ENCODE peak calls at places on chromosomes 4 and X, in seven cellular contexts. Y is H1, S is HepG2, K is K562, F is NT2/D1, O is GM12878, R is SK-N-SH. V is an unnamed sample.

GRCh38 chr4:123709336-123709735 is 312.7 kb downstream of the SPRY1 start:
- DNase-seq in F (no peak), S (peak), O (no peak), R (no peak), Y (no peak), K (no peak), V (peak)

GRCh38 chr4:184417802-184418511 is 56.4 kb downstream of the IRF2 start:
- DNase-seq in S (peak), R (no peak), K (peak), O (peak), Y (no peak), F (no peak), V (peak)

GRCh38 chrX:107483976-107484726 is 34.7 kb downstream of the FRMPD3 start:
- DNase-seq in K (peak), F (peak), R (peak), Y (no peak), S (no peak), O (no peak), V (no peak)

GRCh38 chr4:93384897-93385296 is 443.7 kb upstream of the ATOH1 start:
- DNase-seq in K (no peak), F (no peak), R (no peak), O (no peak), Y (no peak), S (no peak), V (no peak)

GRCh38 chrX:150773117-150773516 is 79.9 kb downstream of the MTMR1 start:
- DNase-seq in O (no peak), S (no peak), R (no peak), Y (no peak), K (no peak), F (no peak), V (no peak)

GRCh38 chr4:113278324-113278934 is 229.0 kb downstream of the ANK2 start:
- DNase-seq in O (peak), R (peak), Y (peak), S (peak), F (peak), K (peak), V (peak)

GRCh38 chr4:177489847-177490246 is 47.6 kb upstream of the AGA start:
- DNase-seq in Y (no peak), K (no peak), O (no peak), S (no peak), R (no peak), F (no peak), V (no peak)

GRCh38 chr4:105707783-105708182 is 706 bp downstream of the INTS12 start:
- DNase-seq in K (no peak), R (no peak), Y (no peak), O (no peak), F (no peak), S (no peak), V (no peak)

GRCh38 chrX:15301924-15302323 is 13.5 kb downstream of the ASB11 start:
- DNase-seq in O (no peak), R (no peak), K (no peak), S (no peak), F (no peak), Y (no peak), V (no peak)

GRCh38 chrX:70470850-70471289 is 26.2 kb downstream of the DLG3 start:
- DNase-seq in K (no peak), F (no peak), O (no peak), R (no peak), S (no peak), Y (no peak), V (no peak)

GRCh38 chr4:128601992-128602695 is 207.4 kb upstream of the JADE1 start:
- DNase-seq in Y (peak), O (no peak), R (no peak), K (peak), S (no peak), F (no peak), V (no peak)

GRCh38 chr4:25984796-25985195 is 70.8 kb downstream of the SMIM20 start:
- DNase-seq in Y (peak), O (no peak), R (no peak), S (no peak), F (no peak), K (no peak), V (no peak)

GRCh38 chr4:138078751-138079150 is 163.4 kb downstream of the SLC7A11 start:
- DNase-seq in R (no peak), F (no peak), Y (no peak), S (no peak), K (no peak), O (no peak), V (no peak)
- TF ChIP-seq YY1 in R (no peak), F (no peak), Y (no peak), S (no peak), K (no peak), O (no peak), V (no peak)

DNA sequence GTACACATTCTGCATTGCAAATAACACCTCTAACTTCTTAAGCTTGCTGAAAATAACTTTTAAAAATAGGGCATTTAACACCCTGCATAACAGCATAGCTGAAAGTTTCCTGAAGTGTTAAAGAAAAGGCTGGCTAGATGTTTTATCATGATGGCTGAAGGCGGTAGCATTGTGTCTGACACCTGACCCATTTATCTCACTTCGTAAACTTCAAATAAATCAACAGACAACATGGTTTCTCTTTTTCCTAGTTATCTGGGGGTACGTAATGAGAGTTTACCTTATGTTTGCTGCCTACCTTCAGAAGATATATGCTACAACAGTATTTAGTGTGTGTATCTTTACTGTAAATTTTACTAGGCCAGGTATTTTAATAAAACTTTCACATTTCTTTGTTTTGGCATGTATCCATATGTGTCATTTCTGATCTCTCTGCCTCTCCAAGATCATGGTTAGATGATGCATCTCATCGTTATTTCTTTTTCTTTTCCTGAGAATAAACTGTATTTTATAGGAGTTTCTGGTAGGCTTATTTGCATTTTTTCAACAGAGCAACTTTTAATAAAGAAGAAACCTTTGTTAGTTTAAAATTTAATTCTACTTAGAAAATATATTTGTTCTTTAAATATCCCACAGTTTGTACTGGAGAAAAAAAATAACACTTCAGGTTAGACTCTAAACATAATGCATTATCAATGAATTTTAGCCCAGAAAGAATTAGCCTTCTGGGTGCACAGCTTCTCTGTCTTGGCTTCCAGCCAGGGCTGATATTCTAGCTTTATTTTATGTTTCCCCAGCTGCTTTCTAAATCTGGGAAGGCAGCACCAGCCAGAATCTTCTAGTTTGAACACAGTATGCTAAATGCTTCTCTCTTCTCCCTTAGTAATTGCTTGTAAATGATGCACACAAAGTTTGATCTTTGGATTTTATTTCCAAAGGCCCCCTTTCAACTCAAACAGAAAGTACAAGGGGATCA is 2.9 kb downstream of the NDST4 start:
- DNase-seq in S (no peak), R (no peak), F (no peak), O (no peak), K (no peak), Y (no peak), V (no peak)
- TF ChIP-seq YY1 in S (no peak), R (no peak), F (no peak), O (no peak), K (no peak), Y (no peak), V (no peak)

DNA sequence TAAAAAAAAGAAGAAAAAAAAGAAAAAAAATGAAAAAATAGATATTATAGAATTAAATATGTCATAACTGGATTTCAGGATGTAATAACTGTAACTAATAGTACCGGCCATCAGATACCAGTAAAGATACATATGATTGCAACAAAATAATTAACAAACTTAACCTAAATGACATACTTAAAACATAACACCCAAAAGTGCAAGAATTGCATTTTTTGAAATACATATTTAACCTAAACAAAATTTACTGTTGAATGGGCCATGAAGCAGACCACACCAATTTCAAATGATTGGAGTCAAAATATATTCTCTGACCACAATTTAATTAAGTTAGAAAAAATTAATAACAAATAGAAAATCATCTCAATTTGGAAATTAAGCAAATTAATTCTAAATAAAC is 33.1 kb downstream of the GABRA3 start:
- DNase-seq in R (no peak), Y (no peak), S (no peak), K (no peak), O (no peak), F (no peak), V (no peak)
- TF ChIP-seq YY1 in R (no peak), Y (no peak), S (no peak), K (no peak), O (no peak), F (no peak), V (no peak)

GRCh38 chr4:119604266-119604665 is 24.3 kb downstream of the PDE5A start:
- DNase-seq in S (no peak), Y (no peak), R (no peak), K (no peak), O (no peak), F (no peak), V (no peak)

GRCh38 chr4:119597377-119597776 is 31.2 kb downstream of the PDE5A start:
- DNase-seq in K (no peak), O (no peak), R (no peak), S (no peak), Y (no peak), F (no peak), V (no peak)

GRCh38 chr4:119593698-119594097 is 34.9 kb downstream of the PDE5A start:
- DNase-seq in F (no peak), K (no peak), R (no peak), O (no peak), S (no peak), Y (no peak), V (no peak)

GRCh38 chr4:119592708-119593298 is 35.8 kb downstream of the PDE5A start:
- DNase-seq in R (no peak), F (no peak), O (no peak), K (no peak), Y (no peak), S (no peak), V (no peak)

GRCh38 chr4:119598521-119598920 is 30.1 kb downstream of the PDE5A start:
- DNase-seq in S (no peak), R (no peak), K (no peak), F (no peak), Y (no peak), O (no peak), V (no peak)
- TF ChIP-seq YY1 in S (no peak), R (no peak), K (no peak), F (no peak), Y (no peak), O (no peak), V (no peak)

DNA sequence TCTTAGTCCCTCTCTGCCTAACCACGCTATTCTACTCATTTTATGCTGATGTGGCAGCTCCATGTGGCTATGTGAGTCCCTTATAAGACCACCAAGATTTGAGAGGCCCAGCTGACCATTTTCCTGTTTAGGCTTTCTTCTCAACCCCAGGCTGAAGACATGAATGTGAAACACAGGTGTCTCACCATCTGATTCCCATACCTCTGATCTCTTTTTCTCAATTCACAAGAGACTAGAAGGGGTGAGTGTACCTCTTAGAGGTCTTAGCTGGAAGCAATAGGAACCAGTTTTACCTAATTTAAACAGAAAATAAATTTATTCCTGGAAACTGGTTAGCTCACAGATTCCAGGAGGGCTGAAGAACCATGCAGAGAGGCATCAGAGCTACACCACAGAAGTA is 276.5 kb upstream of the FMR1 start:
- DNase-seq in R (no peak), K (no peak), S (no peak), O (no peak), F (no peak), Y (no peak), V (no peak)
- TF ChIP-seq YY1 in R (no peak), K (no peak), S (no peak), O (no peak), F (no peak), Y (no peak), V (no peak)

GRCh38 chr4:173214661-173215060 is 46.0 kb downstream of the GALNT7 start:
- DNase-seq in K (no peak), O (no peak), R (no peak), F (no peak), Y (no peak), S (no peak), V (no peak)
- TF ChIP-seq YY1 in K (no peak), O (no peak), R (no peak), F (no peak), Y (no peak), S (no peak), V (no peak)

DNA sequence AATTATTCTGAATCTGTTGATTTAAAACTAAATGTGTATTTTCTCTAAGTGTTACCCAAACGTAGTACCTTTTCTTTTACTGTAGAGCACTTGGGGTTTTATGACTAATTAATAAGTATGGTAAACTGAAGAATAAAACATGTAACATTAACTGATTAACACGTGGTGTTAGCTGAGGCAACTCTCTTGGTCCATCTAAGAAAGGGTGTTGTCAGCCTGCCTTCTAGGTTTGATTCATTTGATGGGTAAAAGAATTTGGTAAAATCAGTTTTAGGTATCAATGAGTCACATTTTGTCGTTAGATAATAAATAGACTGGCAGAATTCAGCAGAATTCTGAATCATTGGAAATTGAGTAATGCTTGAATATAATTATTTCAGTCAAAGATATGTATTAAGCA is 99.7 kb downstream of the AFF1 start:
- DNase-seq in Y (no peak), S (no peak), O (no peak), R (no peak), K (no peak), F (no peak), V (no peak)
- TF ChIP-seq YY1 in Y (no peak), S (no peak), O (no peak), R (no peak), K (no peak), F (no peak), V (no peak)

GRCh38 chrX:45524805-45525204 is 324.1 kb upstream of the DIPK2B start:
- DNase-seq in K (no peak), O (no peak), Y (no peak), S (no peak), F (no peak), R (no peak), V (no peak)

GRCh38 chrX:45518552-45518951 is 317.9 kb upstream of the DIPK2B start:
- DNase-seq in S (no peak), Y (no peak), F (no peak), O (no peak), K (no peak), R (no peak), V (no peak)

GRCh38 chrX:45527834-45528233 is 327.2 kb upstream of the DIPK2B start:
- DNase-seq in F (no peak), Y (no peak), R (no peak), O (no peak), K (no peak), S (no peak), V (no peak)

GRCh38 chrX:45524296-45524695 is 323.6 kb upstream of the DIPK2B start:
- DNase-seq in R (no peak), F (no peak), O (no peak), S (no peak), K (no peak), Y (no peak), V (no peak)
- TF ChIP-seq YY1 in R (peak), F (no peak), O (no peak), S (no peak), K (no peak), Y (no peak), V (no peak)

GRCh38 chr4:125085-125820 is 952 bp downstream of the ZNF718 start:
- DNase-seq in Y (peak), O (no peak), K (peak), R (no peak), S (no peak), F (no peak), V (no peak)
- TF ChIP-seq YY1 in Y (peak), O (peak), K (no peak), R (no peak), S (no peak), F (no peak), V (no peak)

GRCh38 chr4:100926039-100926717 is 408.4 kb upstream of the EMCN start:
- DNase-seq in O (no peak), Y (no peak), K (no peak), S (no peak), R (no peak), F (no peak), V (no peak)
- TF ChIP-seq YY1 in O (no peak), Y (no peak), K (no peak), S (no peak), R (no peak), F (no peak), V (no peak)